ENCODE peak calls at places on chromosome 3, in ten cellular contexts. U is activated CD4-positive, CD25-positive, alpha-beta regulatory T cell treated with anti-CD3 and anti-CD28 coated beads, Interleukin-2, amount 50 U/mL, for 72 hours; D is CD8-positive, alpha-beta T cell; I is choroid plexus epithelial cell; P is left lung; B is CD4-positive, alpha-beta memory T cell; N is M059J; O is T1000; Y is cardiac muscle cell; J is tibial artery. M is an unnamed sample.

GRCh38 chr3:113834983-113835382 is 3.6 kb upstream of the GRAMD1C start:
- DNase-seq in O (no peak), N (peak), J (no peak), Y (no peak), U (no peak), D (no peak), B (no peak), I (no peak), P (no peak), M (no peak)

GRCh38 chr3:129281726-129282125 is 3.1 kb downstream of the HMCES start:
- DNase-seq in B (no peak), J (no peak), D (no peak), Y (no peak), U (no peak), I (no peak), P (no peak), N (no peak), O (no peak), M (no peak)

GRCh38 chr3:58899159-58899952 is 150.5 kb downstream of the CFAP20DC start:
- DNase-seq in N (no peak), I (peak), U (no peak), J (no peak), Y (peak), P (peak), B (no peak), O (no peak), D (no peak), M (no peak)

GRCh38 chr3:130857336-130858026 is 36.4 kb upstream of the ATP2C1 start:
- DNase-seq in Y (no peak), N (peak), B (no peak), I (no peak), U (no peak), P (no peak), D (no peak), O (no peak), J (no peak), M (no peak)

GRCh38 chr3:124582196-124582595 is 148.1 kb upstream of the UMPS start:
- DNase-seq in O (no peak), I (no peak), U (no peak), N (peak), J (no peak), P (no peak), D (no peak), B (no peak), Y (no peak), M (no peak)

GRCh38 chr3:150210461-150211110 is 197.5 kb upstream of the TSC22D2 start:
- DNase-seq in P (no peak), O (no peak), U (no peak), B (no peak), Y (no peak), J (no peak), N (no peak), D (no peak), I (peak), M (no peak)

GRCh38 chr3:24316887-24317383 is 177.7 kb downstream of the THRB start:
- DNase-seq in U (no peak), N (peak), I (peak), O (no peak), Y (peak), P (no peak), B (no peak), D (no peak), J (no peak), M (no peak)

GRCh38 chr3:181712505-181713299 is 977 bp downstream of the SOX2 start:
- DNase-seq in U (no peak), O (peak), J (no peak), B (no peak), I (no peak), N (peak), Y (no peak), P (no peak), D (no peak), M (no peak)

GRCh38 chr3:52670621-52671521 is 14.8 kb downstream of the PBRM1 start:
- DNase-seq in P (peak), J (peak), O (peak), D (no peak), N (peak), B (no peak), I (peak), Y (peak), U (no peak), M (no peak)

GRCh38 chr3:110810356-110810755 is 261.3 kb upstream of the NECTIN3 start:
- DNase-seq in B (no peak), D (no peak), Y (peak), U (no peak), N (peak), O (no peak), J (no peak), P (no peak), I (peak), M (no peak)

GRCh38 chr3:184734903-184735630 is 23.2 kb upstream of the MAGEF1 start:
- DNase-seq in O (no peak), N (no peak), P (peak), B (no peak), D (no peak), I (no peak), U (peak), Y (no peak), J (no peak), M (no peak)

GRCh38 chr3:172607305-172608121 is 84.3 kb upstream of the TNFSF10 start:
- DNase-seq in O (no peak), J (no peak), Y (peak), U (no peak), I (peak), B (no peak), P (no peak), D (no peak), N (peak), M (no peak)

GRCh38 chr3:135908225-135908624 is 57.3 kb upstream of the PPP2R3A start:
- DNase-seq in B (no peak), U (no peak), I (no peak), N (peak), J (no peak), D (no peak), Y (no peak), P (no peak), O (peak), M (no peak)

M was measured in NCI-H1048.